ENCODE peak calls at places on chromosome 11, in six cellular contexts. C, Z, H, D, T and P are unnamed samples.

GRCh38 chr11:6319879-6320410 is 356 bp downstream of the CAVIN3 start:
- DNase-seq in D (peak), T (peak), C (peak), Z (peak), H (no peak), P (peak)

GRCh38 chr11:1043563-1044096 is 7.1 kb upstream of the MUC6 start:
- DNase-seq in H (no peak), Z (no peak), T (no peak), D (no peak), C (no peak), P (no peak)

GRCh38 chr11:102293873-102294601 is 23.2 kb upstream of the BIRC3 start:
- DNase-seq in Z (peak), D (peak), T (no peak), H (no peak), C (peak), P (no peak)

GRCh38 chr11:19646921-19647320 is 65.7 kb upstream of the NAV2 start:
- DNase-seq in T (no peak), Z (peak), D (no peak), C (peak), H (no peak), P (no peak)

GRCh38 chr11:119218141-119218878 is 12.2 kb downstream of the CBL start:
- DNase-seq in Z (peak), D (no peak), C (peak), H (no peak), T (no peak), P (no peak)

GRCh38 chr11:132846080-132846479 is 686.2 kb downstream of the OPCML start:
- DNase-seq in T (no peak), H (no peak), D (peak), Z (no peak), C (no peak), P (no peak)

GRCh38 chr11:11444027-11444799 is 91.2 kb upstream of the CSNK2A3 start:
- DNase-seq in H (no peak), Z (no peak), C (peak), D (no peak), T (no peak), P (no peak)

GRCh38 chr11:86795962-86796361 is 4.4 kb upstream of the PRSS23 start:
- DNase-seq in D (no peak), T (no peak), C (no peak), H (no peak), Z (no peak), P (no peak)

GRCh38 chr11:43789700-43790443 is 90.8 kb upstream of the ALKBH3 start:
- DNase-seq in H (no peak), T (no peak), D (no peak), C (peak), Z (peak), P (no peak)

GRCh38 chr11:109040303-109040702 is 375.4 kb downstream of the DDX10 start:
- DNase-seq in D (peak), C (no peak), Z (no peak), H (peak), T (peak), P (no peak)

GRCh38 chr11:101721270-101721669 is 137.5 kb upstream of the TRPC6 start:
- DNase-seq in C (peak), D (no peak), Z (no peak), H (no peak), T (no peak), P (no peak)

GRCh38 chr11:131671764-131672163 is 301.3 kb downstream of the NTM start:
- DNase-seq in H (peak), Z (no peak), D (peak), C (no peak), T (peak), P (no peak)

GRCh38 chr11:69367211-69367964 is 73.4 kb downstream of the MYEOV start:
- DNase-seq in T (peak), D (no peak), Z (peak), C (peak), H (peak), P (no peak)

GRCh38 chr11:111540114-111540920 is at the start of gene LAYN:
- DNase-seq in T (peak), H (peak), C (peak), Z (peak), D (peak), P (peak)

GRCh38 chr11:61080986-61081590 is 21.2 kb upstream of the CD5 start:
- DNase-seq in C (no peak), Z (no peak), D (peak), H (no peak), T (no peak), P (no peak)
- H2BK15ac ChIP-seq in C (no peak), Z (no peak), D (no peak), H (no peak), T (no peak), P (peak)

DNA sequence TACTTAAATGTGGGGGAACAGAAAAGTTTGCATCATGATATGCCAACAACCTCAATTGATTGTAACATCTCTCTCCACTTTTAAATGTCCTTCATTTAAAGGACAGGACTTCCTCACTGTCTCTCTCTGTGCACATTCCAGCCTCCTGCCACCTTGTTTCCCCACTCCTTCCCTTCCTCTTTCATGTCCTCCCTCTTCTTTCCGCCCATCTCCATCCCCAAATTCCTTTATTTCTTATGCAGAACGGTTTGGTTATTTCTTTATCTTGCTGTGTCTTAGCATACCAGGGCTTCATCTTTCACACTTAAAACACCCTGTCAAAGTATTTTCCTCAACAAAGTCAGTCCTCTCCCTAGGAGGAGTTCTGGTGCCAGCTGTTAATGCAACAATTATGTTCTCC is 293.8 kb downstream of the NXPE2 start:
- DNase-seq in T (no peak), H (no peak), C (no peak), Z (no peak), D (no peak), P (no peak)
- H3K9ac ChIP-seq in T (no peak), H (no peak), C (no peak), Z (no peak), D (no peak), P (no peak)

GRCh38 chr11:76685841-76686240 is 15.3 kb upstream of the LRRC32 start:
- DNase-seq in D (no peak), H (no peak), C (no peak), Z (no peak), T (no peak), P (no peak)

GRCh38 chr11:76688146-76688545 is 17.6 kb upstream of the LRRC32 start:
- DNase-seq in D (no peak), Z (no peak), H (no peak), C (no peak), T (no peak), P (no peak)

GRCh38 chr11:76684470-76684869 is 13.9 kb upstream of the LRRC32 start:
- DNase-seq in H (no peak), T (no peak), Z (no peak), C (no peak), D (no peak), P (no peak)

GRCh38 chr11:76685237-76685636 is 14.7 kb upstream of the LRRC32 start:
- DNase-seq in T (no peak), D (no peak), Z (no peak), H (no peak), C (no peak), P (no peak)

GRCh38 chr11:76686261-76687079 is 15.9 kb upstream of the LRRC32 start:
- DNase-seq in D (no peak), T (peak), Z (no peak), C (no peak), H (no peak), P (no peak)
- H3K4me2 ChIP-seq in D (no peak), T (no peak), Z (no peak), C (no peak), H (no peak), P (no peak)

GRCh38 chr11:73784080-73784634 is 3.5 kb upstream of the MRPL48 start:
- DNase-seq in D (peak), T (peak), C (peak), H (no peak), Z (peak), P (no peak)
- H2BK15ac ChIP-seq in D (no peak), T (no peak), C (no peak), H (no peak), Z (no peak), P (no peak)